ENCODE peak calls at places on chromosome 9, in five cellular contexts. Z is neural progenitor cell, I is heart right ventricle, S is cardiac muscle cell, L is body of pancreas. T is an unnamed sample. For H3K4me1, the result is how much of the 10 kb centered on the place peaks cover.

GRCh38 chr9:70602364-70603019 is 188.0 kb upstream of the KLF9 start:
- DNase-seq in I (peak), S (peak), L (peak), Z (peak), T (peak)

GRCh38 chr9:82532504-82532903 is 530.4 kb downstream of the RASEF start:
- DNase-seq in S (no peak), Z (no peak), I (no peak), L (no peak), T (no peak)

GRCh38 chr9:3775968-3776367 is 250.2 kb upstream of the RFX3 start:
- DNase-seq in L (no peak), S (no peak), I (no peak), Z (no peak), T (no peak)

GRCh38 chr9:3746296-3747275 is 220.8 kb upstream of the RFX3 start:
- DNase-seq in I (no peak), Z (no peak), S (no peak), L (no peak), T (no peak)

GRCh38 chr9:71704806-71705205 is 63.5 kb downstream of the CEMIP2 start:
- DNase-seq in L (no peak), Z (no peak), I (no peak), S (no peak), T (no peak)

GRCh38 chr9:11931109-11931508 is 762.1 kb upstream of the TYRP1 start:
- DNase-seq in I (no peak), L (no peak), Z (no peak), S (no peak), T (no peak)

GRCh38 chr9:68426755-68427154 is 70.3 kb downstream of the PGM5 start:
- DNase-seq in Z (no peak), S (peak), L (no peak), I (no peak), T (no peak)

GRCh38 chr9:127061411-127061810 is 61.0 kb downstream of the ANGPTL2 start:
- DNase-seq in S (no peak), I (no peak), Z (no peak), L (no peak), T (no peak)

GRCh38 chr9:15738011-15738410 is 185.2 kb downstream of the CCDC171 start:
- DNase-seq in I (no peak), L (no peak), Z (no peak), S (no peak), T (no peak)

GRCh38 chr9:14250779-14251145 is 63.2 kb downstream of the NFIB start:
- DNase-seq in S (no peak), Z (no peak), I (no peak), L (no peak), T (no peak)

GRCh38 chr9:99239341-99240055 is 17.4 kb downstream of the SEC61B start:
- DNase-seq in L (no peak), S (no peak), Z (no peak), I (no peak), T (no peak)

GRCh38 chr9:126621919-126622735 is 8.4 kb downstream of the LMX1B start:
- DNase-seq in Z (no peak), S (no peak), I (no peak), L (no peak), T (no peak)

GRCh38 chr9:37914701-37915358 is 10.9 kb upstream of the SLC25A51 start:
- DNase-seq in S (no peak), Z (no peak), I (no peak), L (no peak), T (no peak)

GRCh38 chr9:4226331-4227250 is 73.3 kb downstream of the GLIS3 start:
- DNase-seq in L (no peak), S (no peak), Z (no peak), I (no peak), T (no peak)

GRCh38 chr9:121708768-121709488 is 57.5 kb downstream of the DAB2IP start:
- DNase-seq in L (no peak), S (no peak), Z (no peak), I (no peak), T (no peak)

GRCh38 chr9:35732185-35733108 is at the start of the genes CREB3 and TLN1:
- DNase-seq in S (peak), I (peak), Z (peak), L (peak), T (peak)
- H3K4me1 ChIP-seq in S (under half), I (half or more), Z (under half), L (half or more), T (half or more)

GRCh38 chr9:137314561-137315560 is 12.8 kb upstream of the NRARP start:
- DNase-seq in Z (peak), I (no peak), L (peak), S (no peak), T (no peak)
- H3K4me1 ChIP-seq in Z (under half), I (under half), L (half or more), S (under half), T (under half)

DNA sequence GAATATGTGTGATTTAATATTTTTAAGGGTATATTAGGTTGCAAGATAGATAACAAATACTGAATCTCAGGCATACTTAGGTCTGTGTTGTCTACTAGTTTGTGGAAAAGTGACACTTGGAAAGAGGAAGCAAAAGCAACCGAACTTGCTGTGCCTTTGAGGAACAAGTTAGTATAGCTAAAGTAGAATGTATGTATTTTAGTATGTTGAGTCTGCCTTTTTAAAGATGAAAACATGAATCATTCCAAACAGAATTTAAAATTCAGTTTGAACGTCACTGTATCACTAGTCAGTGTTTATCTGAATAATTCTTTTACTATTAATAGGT is 12.9 kb downstream of the TLE4 start:
- DNase-seq in S (no peak), I (no peak), Z (no peak), L (no peak), T (no peak)
- H3K4me1 ChIP-seq in S (under half), I (under half), Z (under half), L (under half), T (under half)

GRCh38 chr9:133471551-133472276 is 7.2 kb downstream of the SLC2A6 start:
- DNase-seq in Z (no peak), I (no peak), L (no peak), S (no peak), T (peak)
- H3K4me1 ChIP-seq in Z (under half), I (under half), L (under half), S (under half), T (under half)

GRCh38 chr9:36191696-36192095 is 975 bp downstream of the CLTA start:
- DNase-seq in S (no peak), L (no peak), Z (no peak), I (no peak), T (no peak)
- H3K4me1 ChIP-seq in S (under half), L (under half), Z (under half), I (under half), T (under half)

GRCh38 chr9:79667716-79668458 is 96.1 kb downstream of the TLE4 start:
- DNase-seq in L (no peak), I (no peak), S (no peak), Z (peak), T (peak)
- H3K4me1 ChIP-seq in L (under half), I (under half), S (under half), Z (half or more), T (half or more)

DNA sequence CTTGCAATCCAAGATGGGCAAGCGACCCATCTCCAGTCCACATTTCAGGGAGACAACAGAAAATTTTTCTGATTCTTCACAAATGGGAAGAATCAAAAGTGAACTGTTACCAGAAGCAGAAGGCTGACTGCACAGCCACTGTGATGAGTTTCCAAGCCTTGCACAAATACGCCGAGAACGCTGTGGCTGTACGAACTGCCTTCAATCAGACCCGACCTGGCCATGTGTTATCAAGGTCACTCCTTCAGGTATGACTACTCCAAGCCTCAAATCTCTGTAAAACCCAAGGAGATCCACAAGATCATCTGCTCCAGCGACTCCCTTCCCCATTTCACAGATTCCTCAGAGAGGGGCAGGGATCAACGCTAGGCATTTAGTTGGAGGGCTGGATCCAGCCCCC is 26.9 kb downstream of the RAPGEF1 start:
- DNase-seq in I (no peak), L (peak), S (no peak), Z (no peak), T (peak)
- H3K4me1 ChIP-seq in I (half or more), L (half or more), S (under half), Z (under half), T (half or more)

T was measured in stomach.